ENCODE peak calls at places on chromosomes 12 and 14, in five cellular contexts. I, D, X, H and V are unnamed samples.

GRCh38 chr14:75373616-75374015 is 54.2 kb upstream of the JDP2 start:
- DNase-seq in D (no peak), H (peak; percentile 43), I (no peak), X (no peak), V (no peak)

GRCh38 chr12:106919910-106920544 is 35.7 kb upstream of the TMEM263 start:
- DNase-seq in I (no peak), X (peak; percentile 35), H (peak; percentile 84), D (no peak), V (peak; percentile 58)

GRCh38 chr12:43118881-43119280 is 433.1 kb downstream of the ADAMTS20 start:
- DNase-seq in H (no peak), I (no peak), X (no peak), D (no peak), V (no peak)

GRCh38 chr14:65243766-65244442 is 141.6 kb upstream of the MAX start:
- DNase-seq in H (no peak), I (no peak), D (no peak), X (no peak), V (no peak)

GRCh38 chr14:101223147-101223546 is 319.6 kb upstream of the RTL1 start:
- DNase-seq in H (no peak), I (peak; percentile 39), D (peak; percentile 62), X (peak; percentile 70), V (no peak)

GRCh38 chr12:5073838-5074237 is 30.2 kb downstream of the KCNA5 start:
- DNase-seq in X (no peak), I (no peak), H (no peak), D (peak; percentile 64), V (no peak)

GRCh38 chr12:58877243-58877743 is 43.0 kb downstream of the LRIG3 start:
- DNase-seq in X (no peak), H (peak; percentile 4), D (no peak), I (no peak), V (peak; percentile 58)

GRCh38 chr12:70983692-70984091 is 63.2 kb upstream of the PTPRR start:
- DNase-seq in I (no peak), X (peak; percentile 27), D (peak; percentile 50), H (no peak), V (peak; percentile 24)

GRCh38 chr14:34059925-34060746 is 109.3 kb upstream of the EGLN3 start:
- DNase-seq in I (no peak), X (peak; percentile 66), H (peak; percentile 93), D (peak; percentile 75), V (peak; percentile 73)

GRCh38 chr12:120225200-120225558 is 24.3 kb upstream of the RPLP0 start:
- DNase-seq in D (no peak), I (no peak), H (no peak), X (no peak), V (no peak)

GRCh38 chr12:55748230-55748993 is 5.5 kb downstream of the GDF11 start:
- DNase-seq in I (no peak), H (no peak), D (peak; percentile 33), X (no peak), V (no peak)

GRCh38 chr12:58452546-58452945 is 467.8 kb downstream of the LRIG3 start:
- DNase-seq in H (no peak), X (no peak), I (no peak), D (no peak), V (peak; percentile 16)

GRCh38 chr12:104381721-104382480 is 74.8 kb upstream of the CHST11 start:
- DNase-seq in H (peak; percentile 97), X (peak; percentile 81), D (peak; percentile 93), I (peak; percentile 71), V (peak; percentile 80)

GRCh38 chr14:23580152-23580926 is 1.7 kb upstream of the JPH4 start:
- DNase-seq in H (no peak), I (no peak), X (no peak), D (peak; percentile 17), V (no peak)

GRCh38 chr12:31965090-31965489 is 5.9 kb downstream of the RESF1 start:
- DNase-seq in H (no peak), I (no peak), D (no peak), X (no peak), V (no peak)

GRCh38 chr14:36519431-36520321 is at the start of gene NKX2-1:
- DNase-seq in X (peak; percentile 21), H (no peak), D (peak; percentile 81), I (no peak), V (no peak)

GRCh38 chr14:61462566-61463195 is 141.3 kb downstream of the PRKCH start:
- DNase-seq in X (no peak), H (no peak), D (no peak), I (no peak), V (peak; percentile 74)

GRCh38 chr14:58712357-58712756 is 74.6 kb downstream of the DACT1 start:
- DNase-seq in D (no peak), X (no peak), I (no peak), H (no peak), V (peak; percentile 30)

GRCh38 chr14:65225299-65226159 is 123.2 kb upstream of the MAX start:
- DNase-seq in X (no peak), D (no peak), H (peak; percentile 65), I (no peak), V (no peak)

GRCh38 chr12:93571360-93571853 is 1.1 kb upstream of the SOCS2 start:
- DNase-seq in D (peak; percentile 94), I (no peak), X (peak; percentile 65), H (peak; percentile 64), V (peak; percentile 59)

GRCh38 chr12:53925006-53925405 is 13.6 kb upstream of the HOXC13 start:
- DNase-seq in I (no peak), D (no peak), H (no peak), X (no peak), V (no peak)

GRCh38 chr12:50309950-50310349 is 26.6 kb upstream of the LIMA1 start:
- DNase-seq in X (no peak), H (peak; percentile 27), I (no peak), D (no peak), V (no peak)

GRCh38 chr12:117567644-117568043 is 206.2 kb upstream of the NOS1 start:
- DNase-seq in H (no peak), I (no peak), X (no peak), D (no peak), V (no peak)

GRCh38 chr14:105019861-105020814 is 745 bp downstream of the CDCA4 start:
- DNase-seq in X (peak; percentile 33), H (peak; percentile 58), D (no peak), I (no peak), V (peak; percentile 82)

GRCh38 chr14:103562385-103563088 is at the start of the genes BAG5 and COA8:
- DNase-seq in I (peak; percentile 61), D (peak; percentile 89), X (peak; percentile 90), H (peak; percentile 95), V (peak; percentile 85)

GRCh38 chr14:69539631-69540410 is 34.9 kb downstream of the CCDC177 start:
- DNase-seq in I (no peak), D (no peak), X (no peak), H (peak; percentile 93), V (peak; percentile 46)

GRCh38 chr12:95789126-95790024 is 1.2 kb downstream of the NTN4 start:
- DNase-seq in X (peak; percentile 27), I (no peak), D (peak; percentile 67), H (peak; percentile 30), V (peak; percentile 15)

GRCh38 chr12:89544027-89544426 is 18.2 kb upstream of the POC1B start:
- DNase-seq in X (no peak), I (no peak), H (no peak), D (no peak), V (no peak)

GRCh38 chr12:113214938-113215400 is 6.3 kb upstream of the TPCN1 start:
- DNase-seq in I (no peak), X (no peak), H (peak; percentile 100), D (no peak), V (peak; percentile 99)

GRCh38 chr14:88521818-88522217 is 33.0 kb downstream of the PTPN21 start:
- DNase-seq in I (no peak), H (peak; percentile 68), D (no peak), X (no peak), V (no peak)

GRCh38 chr12:16238661-16239060 is 38.8 kb downstream of the SLC15A5 start:
- DNase-seq in H (peak; percentile 3), D (no peak), X (no peak), I (no peak), V (no peak)

GRCh38 chr14:35416108-35416750 is 11.7 kb upstream of the NFKBIA start:
- DNase-seq in I (no peak), D (no peak), H (no peak), X (no peak), V (peak; percentile 33)

GRCh38 chr14:74879427-74880180 is 2.1 kb upstream of the DLST start:
- DNase-seq in D (no peak), X (no peak), I (no peak), H (no peak), V (peak; percentile 23)

DNA sequence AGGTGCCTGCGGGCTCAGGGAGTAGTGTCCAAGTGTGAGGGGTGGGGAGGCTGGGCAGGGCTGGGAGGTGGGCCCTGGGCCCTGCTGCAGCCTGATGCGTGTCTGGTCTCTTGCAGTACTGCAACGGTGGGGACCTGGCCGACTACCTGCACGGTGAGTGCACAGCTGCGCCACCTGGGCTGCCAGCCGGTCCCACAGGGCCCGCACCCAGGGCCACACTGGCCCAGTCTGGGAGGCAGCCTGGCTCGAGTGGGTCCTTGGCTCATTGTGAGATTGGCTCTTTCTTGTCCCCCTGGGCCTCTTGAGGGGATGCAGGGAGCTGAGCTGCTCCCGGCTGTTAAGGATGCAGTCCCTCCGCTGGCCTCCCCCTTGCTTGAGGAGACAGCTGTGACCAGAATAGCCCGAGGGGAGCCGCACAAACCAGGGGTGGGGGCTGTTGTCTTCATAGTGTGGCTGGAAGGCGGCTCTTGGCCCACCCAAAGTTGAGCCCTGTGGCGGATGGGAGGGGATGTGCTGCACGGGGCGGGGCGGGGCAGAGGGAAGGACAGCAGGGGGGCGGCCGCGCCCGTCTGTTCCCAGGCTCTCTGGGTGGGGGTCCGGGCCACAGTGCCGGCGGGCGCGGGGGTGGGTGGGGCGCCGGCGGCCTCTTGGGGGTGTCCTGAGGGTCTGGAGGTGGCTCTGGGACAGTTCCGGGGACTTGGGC is 13.1 kb downstream of the ULK1 start:
- DNase-seq in I (no peak), H (no peak), D (no peak), X (no peak), V (no peak)
- H2BK12ac ChIP-seq in I (no peak overlapping the region), H (no peak overlapping the region), D (no peak overlapping the region), X (no peak overlapping the region), V (no peak overlapping the region)

DNA sequence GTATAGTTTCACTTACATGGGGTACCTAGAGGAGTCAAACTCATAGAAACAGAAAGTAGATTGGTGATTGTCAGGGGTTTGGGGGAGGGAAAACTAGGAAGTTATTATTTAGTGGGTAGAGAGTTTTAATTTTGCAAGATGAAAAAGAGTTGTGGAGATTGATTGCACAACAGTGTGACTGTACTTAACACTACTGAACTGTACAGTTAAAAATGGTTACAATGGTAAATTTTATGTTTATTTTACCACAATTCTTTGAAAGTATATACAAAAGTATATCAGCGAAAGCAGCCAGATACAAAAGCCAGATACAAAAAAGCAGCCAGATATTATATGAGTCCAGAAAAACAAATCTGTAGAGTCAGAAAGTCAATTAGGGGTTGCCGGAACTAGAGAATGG is 247.6 kb downstream of the IPO8 start:
- DNase-seq in X (no peak), H (no peak), D (no peak), I (no peak), V (peak; percentile 51)
- H2BK12ac ChIP-seq in X (no peak overlapping the region), H (no peak overlapping the region), D (no peak overlapping the region), I (no peak overlapping the region), V (no peak overlapping the region)

GRCh38 chr12:57063991-57064725 is 14.2 kb upstream of the MYO1A start:
- DNase-seq in X (no peak), H (no peak), I (no peak), D (no peak), V (no peak)
- H2BK12ac ChIP-seq in X (no peak overlapping the region), H (no peak overlapping the region), I (no peak overlapping the region), D (no peak overlapping the region), V (no peak overlapping the region)

DNA sequence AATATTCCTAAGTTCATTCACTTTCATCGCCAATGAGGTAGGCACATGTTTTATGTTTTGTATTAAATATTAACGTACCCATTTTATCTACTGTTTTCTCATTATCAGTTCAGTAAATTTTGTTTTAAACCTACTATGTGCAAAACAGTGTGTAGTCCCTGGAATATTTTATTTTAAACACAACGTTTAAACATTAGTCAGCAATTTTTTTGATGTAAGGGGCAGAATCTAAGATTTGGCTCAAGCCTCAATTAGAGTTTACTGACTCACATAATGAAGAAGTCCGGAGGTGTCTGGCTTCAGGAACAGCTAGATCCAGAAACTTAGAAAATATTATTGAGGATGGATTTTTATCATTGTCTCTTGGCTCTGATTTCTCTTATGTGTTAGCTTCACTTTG is 267.5 kb downstream of the C12orf75 start:
- DNase-seq in I (no peak), H (no peak), X (no peak), D (no peak), V (no peak)
- H2BK12ac ChIP-seq in I (no peak overlapping the region), H (no peak overlapping the region), X (no peak overlapping the region), D (no peak overlapping the region), V (no peak overlapping the region)